ENCODE peak calls at places on chromosome 15, in nine cellular contexts. One of them, this sample, is unnamed.

GRCh38 chr15:80945605-80946004 is 44.0 kb downstream of the MESD start:
- DNase-seq in memory B cell: no peak
- DNase-seq in stimulated activated CD4-positive, alpha-beta T cell treated with anti-CD3 and anti-CD28 coated beads, Interleukin-15, amount 100 ng/mL, for 1 hour: no peak
- DNase-seq in CD4-positive, alpha-beta T cell: no peak
- DNase-seq in KBM-7: no peak
- DNase-seq in hepatic stellate cell: no peak
- DNase-seq in NCI-H774: no peak
- DNase-seq in stimulated activated naive CD8-positive, alpha-beta T cell treated with anti-CD3 and anti-CD28 coated beads, Interleukin-15, Interleukin-2, amounts not matched to agents 100 U/mL and 50 U/mL, for 24 hours: no peak
- DNase-seq in NCI-H1417: no peak
- DNase-seq in this sample: no peak

GRCh38 chr15:76349301-76350070 is 12.9 kb downstream of the ISL2 start:
- DNase-seq in memory B cell: no peak
- DNase-seq in stimulated activated CD4-positive, alpha-beta T cell treated with anti-CD3 and anti-CD28 coated beads, Interleukin-15, amount 100 ng/mL, for 1 hour: no peak
- DNase-seq in CD4-positive, alpha-beta T cell: no peak
- DNase-seq in KBM-7: no peak
- DNase-seq in hepatic stellate cell: no peak
- DNase-seq in NCI-H774: no peak
- DNase-seq in stimulated activated naive CD8-positive, alpha-beta T cell treated with anti-CD3 and anti-CD28 coated beads, Interleukin-15, Interleukin-2, amounts not matched to agents 100 U/mL and 50 U/mL, for 24 hours: no peak
- DNase-seq in NCI-H1417: no peak
- DNase-seq in this sample: no peak

GRCh38 chr15:39582286-39582976 is 1.6 kb downstream of the THBS1 start:
- DNase-seq in memory B cell: no peak
- DNase-seq in stimulated activated CD4-positive, alpha-beta T cell treated with anti-CD3 and anti-CD28 coated beads, Interleukin-15, amount 100 ng/mL, for 1 hour: no peak
- DNase-seq in CD4-positive, alpha-beta T cell: no peak
- DNase-seq in KBM-7: no peak
- DNase-seq in hepatic stellate cell: no peak
- DNase-seq in NCI-H774: no peak
- DNase-seq in stimulated activated naive CD8-positive, alpha-beta T cell treated with anti-CD3 and anti-CD28 coated beads, Interleukin-15, Interleukin-2, amounts not matched to agents 100 U/mL and 50 U/mL, for 24 hours: no peak
- DNase-seq in NCI-H1417: no peak
- DNase-seq in this sample: no peak

GRCh38 chr15:94029495-94029894 is 201.9 kb upstream of the MCTP2 start:
- DNase-seq in memory B cell: no peak
- DNase-seq in stimulated activated CD4-positive, alpha-beta T cell treated with anti-CD3 and anti-CD28 coated beads, Interleukin-15, amount 100 ng/mL, for 1 hour: no peak
- DNase-seq in CD4-positive, alpha-beta T cell: no peak
- DNase-seq in KBM-7: no peak
- DNase-seq in hepatic stellate cell: no peak
- DNase-seq in NCI-H774: no peak
- DNase-seq in stimulated activated naive CD8-positive, alpha-beta T cell treated with anti-CD3 and anti-CD28 coated beads, Interleukin-15, Interleukin-2, amounts not matched to agents 100 U/mL and 50 U/mL, for 24 hours: no peak
- DNase-seq in NCI-H1417: no peak
- DNase-seq in this sample: no peak

GRCh38 chr15:29822100-29822684 is at the start of gene TJP1:
- DNase-seq in memory B cell: no peak
- DNase-seq in stimulated activated CD4-positive, alpha-beta T cell treated with anti-CD3 and anti-CD28 coated beads, Interleukin-15, amount 100 ng/mL, for 1 hour: no peak
- DNase-seq in CD4-positive, alpha-beta T cell: no peak
- DNase-seq in KBM-7: no peak
- DNase-seq in hepatic stellate cell: peak
- DNase-seq in NCI-H774: peak
- DNase-seq in stimulated activated naive CD8-positive, alpha-beta T cell treated with anti-CD3 and anti-CD28 coated beads, Interleukin-15, Interleukin-2, amounts not matched to agents 100 U/mL and 50 U/mL, for 24 hours: no peak
- DNase-seq in NCI-H1417: peak
- DNase-seq in this sample: no peak

GRCh38 chr15:73935547-73935946 is 9.3 kb downstream of the LOXL1 start:
- DNase-seq in memory B cell: no peak
- DNase-seq in stimulated activated CD4-positive, alpha-beta T cell treated with anti-CD3 and anti-CD28 coated beads, Interleukin-15, amount 100 ng/mL, for 1 hour: no peak
- DNase-seq in CD4-positive, alpha-beta T cell: no peak
- DNase-seq in KBM-7: no peak
- DNase-seq in hepatic stellate cell: no peak
- DNase-seq in NCI-H774: peak
- DNase-seq in stimulated activated naive CD8-positive, alpha-beta T cell treated with anti-CD3 and anti-CD28 coated beads, Interleukin-15, Interleukin-2, amounts not matched to agents 100 U/mL and 50 U/mL, for 24 hours: no peak
- DNase-seq in NCI-H1417: no peak
- DNase-seq in this sample: no peak

GRCh38 chr15:69780374-69780773 is 317.3 kb downstream of the TLE3 start:
- DNase-seq in memory B cell: no peak
- DNase-seq in stimulated activated CD4-positive, alpha-beta T cell treated with anti-CD3 and anti-CD28 coated beads, Interleukin-15, amount 100 ng/mL, for 1 hour: no peak
- DNase-seq in CD4-positive, alpha-beta T cell: no peak
- DNase-seq in KBM-7: no peak
- DNase-seq in hepatic stellate cell: no peak
- DNase-seq in NCI-H774: no peak
- DNase-seq in stimulated activated naive CD8-positive, alpha-beta T cell treated with anti-CD3 and anti-CD28 coated beads, Interleukin-15, Interleukin-2, amounts not matched to agents 100 U/mL and 50 U/mL, for 24 hours: no peak
- DNase-seq in NCI-H1417: no peak
- DNase-seq in this sample: no peak

GRCh38 chr15:74798388-74799254 is 14.0 kb upstream of the LMAN1L start:
- DNase-seq in memory B cell: no peak
- DNase-seq in stimulated activated CD4-positive, alpha-beta T cell treated with anti-CD3 and anti-CD28 coated beads, Interleukin-15, amount 100 ng/mL, for 1 hour: no peak
- DNase-seq in CD4-positive, alpha-beta T cell: no peak
- DNase-seq in KBM-7: no peak
- DNase-seq in hepatic stellate cell: no peak
- DNase-seq in NCI-H774: no peak
- DNase-seq in stimulated activated naive CD8-positive, alpha-beta T cell treated with anti-CD3 and anti-CD28 coated beads, Interleukin-15, Interleukin-2, amounts not matched to agents 100 U/mL and 50 U/mL, for 24 hours: no peak
- DNase-seq in NCI-H1417: no peak
- DNase-seq in this sample: no peak

GRCh38 chr15:23690450-23690852 is 3.3 kb upstream of the NDN start:
- DNase-seq in memory B cell: no peak
- DNase-seq in stimulated activated CD4-positive, alpha-beta T cell treated with anti-CD3 and anti-CD28 coated beads, Interleukin-15, amount 100 ng/mL, for 1 hour: no peak
- DNase-seq in CD4-positive, alpha-beta T cell: no peak
- DNase-seq in KBM-7: no peak
- DNase-seq in hepatic stellate cell: no peak
- DNase-seq in NCI-H774: no peak
- DNase-seq in stimulated activated naive CD8-positive, alpha-beta T cell treated with anti-CD3 and anti-CD28 coated beads, Interleukin-15, Interleukin-2, amounts not matched to agents 100 U/mL and 50 U/mL, for 24 hours: no peak
- DNase-seq in NCI-H1417: peak
- DNase-seq in this sample: no peak

GRCh38 chr15:64635486-64635815 is 139.9 kb downstream of the RBPMS2 start:
- DNase-seq in memory B cell: no peak
- DNase-seq in stimulated activated CD4-positive, alpha-beta T cell treated with anti-CD3 and anti-CD28 coated beads, Interleukin-15, amount 100 ng/mL, for 1 hour: no peak
- DNase-seq in CD4-positive, alpha-beta T cell: no peak
- DNase-seq in KBM-7: no peak
- DNase-seq in hepatic stellate cell: no peak
- DNase-seq in NCI-H774: no peak
- DNase-seq in stimulated activated naive CD8-positive, alpha-beta T cell treated with anti-CD3 and anti-CD28 coated beads, Interleukin-15, Interleukin-2, amounts not matched to agents 100 U/mL and 50 U/mL, for 24 hours: no peak
- DNase-seq in NCI-H1417: no peak
- DNase-seq in this sample: no peak

GRCh38 chr15:99123706-99124451 is 19.0 kb downstream of the SYNM start:
- DNase-seq in memory B cell: no peak
- DNase-seq in stimulated activated CD4-positive, alpha-beta T cell treated with anti-CD3 and anti-CD28 coated beads, Interleukin-15, amount 100 ng/mL, for 1 hour: no peak
- DNase-seq in CD4-positive, alpha-beta T cell: no peak
- DNase-seq in KBM-7: peak
- DNase-seq in hepatic stellate cell: peak
- DNase-seq in NCI-H774: no peak
- DNase-seq in stimulated activated naive CD8-positive, alpha-beta T cell treated with anti-CD3 and anti-CD28 coated beads, Interleukin-15, Interleukin-2, amounts not matched to agents 100 U/mL and 50 U/mL, for 24 hours: no peak
- DNase-seq in NCI-H1417: peak
- DNase-seq in this sample: peak

GRCh38 chr15:52423852-52424251 is 104.8 kb downstream of the MYO5A start:
- DNase-seq in memory B cell: no peak
- DNase-seq in stimulated activated CD4-positive, alpha-beta T cell treated with anti-CD3 and anti-CD28 coated beads, Interleukin-15, amount 100 ng/mL, for 1 hour: no peak
- DNase-seq in CD4-positive, alpha-beta T cell: no peak
- DNase-seq in KBM-7: no peak
- DNase-seq in hepatic stellate cell: no peak
- DNase-seq in NCI-H774: no peak
- DNase-seq in stimulated activated naive CD8-positive, alpha-beta T cell treated with anti-CD3 and anti-CD28 coated beads, Interleukin-15, Interleukin-2, amounts not matched to agents 100 U/mL and 50 U/mL, for 24 hours: no peak
- DNase-seq in NCI-H1417: no peak
- DNase-seq in this sample: no peak

GRCh38 chr15:63263519-63263918 is 13.9 kb upstream of the APH1B start:
- DNase-seq in memory B cell: no peak
- DNase-seq in stimulated activated CD4-positive, alpha-beta T cell treated with anti-CD3 and anti-CD28 coated beads, Interleukin-15, amount 100 ng/mL, for 1 hour: no peak
- DNase-seq in CD4-positive, alpha-beta T cell: no peak
- DNase-seq in KBM-7: no peak
- DNase-seq in hepatic stellate cell: no peak
- DNase-seq in NCI-H774: no peak
- DNase-seq in stimulated activated naive CD8-positive, alpha-beta T cell treated with anti-CD3 and anti-CD28 coated beads, Interleukin-15, Interleukin-2, amounts not matched to agents 100 U/mL and 50 U/mL, for 24 hours: no peak
- DNase-seq in NCI-H1417: no peak
- DNase-seq in this sample: no peak

GRCh38 chr15:98611031-98611430 is 37.3 kb upstream of the IGF1R start:
- DNase-seq in memory B cell: no peak
- DNase-seq in stimulated activated CD4-positive, alpha-beta T cell treated with anti-CD3 and anti-CD28 coated beads, Interleukin-15, amount 100 ng/mL, for 1 hour: no peak
- DNase-seq in CD4-positive, alpha-beta T cell: no peak
- DNase-seq in KBM-7: no peak
- DNase-seq in hepatic stellate cell: no peak
- DNase-seq in NCI-H774: no peak
- DNase-seq in stimulated activated naive CD8-positive, alpha-beta T cell treated with anti-CD3 and anti-CD28 coated beads, Interleukin-15, Interleukin-2, amounts not matched to agents 100 U/mL and 50 U/mL, for 24 hours: no peak
- DNase-seq in NCI-H1417: no peak
- DNase-seq in this sample: no peak

GRCh38 chr15:48414015-48414414 is 82.8 kb downstream of the DUT start:
- DNase-seq in memory B cell: no peak
- DNase-seq in stimulated activated CD4-positive, alpha-beta T cell treated with anti-CD3 and anti-CD28 coated beads, Interleukin-15, amount 100 ng/mL, for 1 hour: no peak
- DNase-seq in CD4-positive, alpha-beta T cell: no peak
- DNase-seq in KBM-7: no peak
- DNase-seq in hepatic stellate cell: no peak
- DNase-seq in NCI-H774: no peak
- DNase-seq in stimulated activated naive CD8-positive, alpha-beta T cell treated with anti-CD3 and anti-CD28 coated beads, Interleukin-15, Interleukin-2, amounts not matched to agents 100 U/mL and 50 U/mL, for 24 hours: no peak
- DNase-seq in NCI-H1417: no peak
- DNase-seq in this sample: no peak

GRCh38 chr15:69624816-69625215 is 172.2 kb downstream of the RPLP1 start:
- DNase-seq in memory B cell: no peak
- DNase-seq in stimulated activated CD4-positive, alpha-beta T cell treated with anti-CD3 and anti-CD28 coated beads, Interleukin-15, amount 100 ng/mL, for 1 hour: no peak
- DNase-seq in CD4-positive, alpha-beta T cell: no peak
- DNase-seq in KBM-7: no peak
- DNase-seq in hepatic stellate cell: no peak
- DNase-seq in NCI-H774: no peak
- DNase-seq in stimulated activated naive CD8-positive, alpha-beta T cell treated with anti-CD3 and anti-CD28 coated beads, Interleukin-15, Interleukin-2, amounts not matched to agents 100 U/mL and 50 U/mL, for 24 hours: no peak
- DNase-seq in NCI-H1417: no peak
- DNase-seq in this sample: no peak

GRCh38 chr15:65177901-65178300 is 7.2 kb downstream of the CLPX start:
- DNase-seq in memory B cell: no peak
- DNase-seq in stimulated activated CD4-positive, alpha-beta T cell treated with anti-CD3 and anti-CD28 coated beads, Interleukin-15, amount 100 ng/mL, for 1 hour: no peak
- DNase-seq in CD4-positive, alpha-beta T cell: no peak
- DNase-seq in KBM-7: no peak
- DNase-seq in hepatic stellate cell: no peak
- DNase-seq in NCI-H774: no peak
- DNase-seq in stimulated activated naive CD8-positive, alpha-beta T cell treated with anti-CD3 and anti-CD28 coated beads, Interleukin-15, Interleukin-2, amounts not matched to agents 100 U/mL and 50 U/mL, for 24 hours: no peak
- DNase-seq in NCI-H1417: no peak
- DNase-seq in this sample: no peak

GRCh38 chr15:76340802-76341365 is 4.3 kb downstream of the ISL2 start:
- DNase-seq in memory B cell: peak
- DNase-seq in stimulated activated CD4-positive, alpha-beta T cell treated with anti-CD3 and anti-CD28 coated beads, Interleukin-15, amount 100 ng/mL, for 1 hour: peak
- DNase-seq in CD4-positive, alpha-beta T cell: no peak
- DNase-seq in KBM-7: no peak
- DNase-seq in hepatic stellate cell: no peak
- DNase-seq in NCI-H774: peak
- DNase-seq in stimulated activated naive CD8-positive, alpha-beta T cell treated with anti-CD3 and anti-CD28 coated beads, Interleukin-15, Interleukin-2, amounts not matched to agents 100 U/mL and 50 U/mL, for 24 hours: peak
- DNase-seq in NCI-H1417: no peak
- DNase-seq in this sample: peak

GRCh38 chr15:29934251-29934650 is 112.0 kb upstream of the TJP1 start:
- DNase-seq in memory B cell: no peak
- DNase-seq in stimulated activated CD4-positive, alpha-beta T cell treated with anti-CD3 and anti-CD28 coated beads, Interleukin-15, amount 100 ng/mL, for 1 hour: no peak
- DNase-seq in CD4-positive, alpha-beta T cell: no peak
- DNase-seq in KBM-7: no peak
- DNase-seq in hepatic stellate cell: peak
- DNase-seq in NCI-H774: no peak
- DNase-seq in stimulated activated naive CD8-positive, alpha-beta T cell treated with anti-CD3 and anti-CD28 coated beads, Interleukin-15, Interleukin-2, amounts not matched to agents 100 U/mL and 50 U/mL, for 24 hours: no peak
- DNase-seq in NCI-H1417: no peak
- DNase-seq in this sample: no peak

GRCh38 chr15:81061490-81062235 is 60.9 kb downstream of the TLNRD1 start:
- DNase-seq in memory B cell: no peak
- DNase-seq in stimulated activated CD4-positive, alpha-beta T cell treated with anti-CD3 and anti-CD28 coated beads, Interleukin-15, amount 100 ng/mL, for 1 hour: no peak
- DNase-seq in CD4-positive, alpha-beta T cell: no peak
- DNase-seq in KBM-7: no peak
- DNase-seq in hepatic stellate cell: no peak
- DNase-seq in NCI-H774: no peak
- DNase-seq in stimulated activated naive CD8-positive, alpha-beta T cell treated with anti-CD3 and anti-CD28 coated beads, Interleukin-15, Interleukin-2, amounts not matched to agents 100 U/mL and 50 U/mL, for 24 hours: no peak
- DNase-seq in NCI-H1417: no peak
- DNase-seq in this sample: no peak

GRCh38 chr15:54282228-54282836 is 304.1 kb downstream of the UNC13C start:
- DNase-seq in memory B cell: no peak
- DNase-seq in stimulated activated CD4-positive, alpha-beta T cell treated with anti-CD3 and anti-CD28 coated beads, Interleukin-15, amount 100 ng/mL, for 1 hour: no peak
- DNase-seq in CD4-positive, alpha-beta T cell: no peak
- DNase-seq in KBM-7: no peak
- DNase-seq in hepatic stellate cell: no peak
- DNase-seq in NCI-H774: no peak
- DNase-seq in stimulated activated naive CD8-positive, alpha-beta T cell treated with anti-CD3 and anti-CD28 coated beads, Interleukin-15, Interleukin-2, amounts not matched to agents 100 U/mL and 50 U/mL, for 24 hours: no peak
- DNase-seq in NCI-H1417: no peak
- DNase-seq in this sample: no peak

GRCh38 chr15:91469627-91470567 is 369.8 kb downstream of the SV2B start:
- DNase-seq in memory B cell: no peak
- DNase-seq in stimulated activated CD4-positive, alpha-beta T cell treated with anti-CD3 and anti-CD28 coated beads, Interleukin-15, amount 100 ng/mL, for 1 hour: peak
- DNase-seq in CD4-positive, alpha-beta T cell: peak
- DNase-seq in KBM-7: no peak
- DNase-seq in hepatic stellate cell: no peak
- DNase-seq in NCI-H774: peak
- DNase-seq in stimulated activated naive CD8-positive, alpha-beta T cell treated with anti-CD3 and anti-CD28 coated beads, Interleukin-15, Interleukin-2, amounts not matched to agents 100 U/mL and 50 U/mL, for 24 hours: peak
- DNase-seq in NCI-H1417: no peak
- DNase-seq in this sample: no peak

GRCh38 chr15:55267401-55268053 is 22.1 kb downstream of the RAB27A start:
- DNase-seq in memory B cell: peak
- DNase-seq in stimulated activated CD4-positive, alpha-beta T cell treated with anti-CD3 and anti-CD28 coated beads, Interleukin-15, amount 100 ng/mL, for 1 hour: peak
- DNase-seq in CD4-positive, alpha-beta T cell: peak
- DNase-seq in KBM-7: peak
- DNase-seq in hepatic stellate cell: no peak
- DNase-seq in NCI-H774: no peak
- DNase-seq in stimulated activated naive CD8-positive, alpha-beta T cell treated with anti-CD3 and anti-CD28 coated beads, Interleukin-15, Interleukin-2, amounts not matched to agents 100 U/mL and 50 U/mL, for 24 hours: peak
- DNase-seq in NCI-H1417: no peak
- DNase-seq in this sample: peak

GRCh38 chr15:88636039-88636438 is 2.8 kb upstream of the ISG20 start:
- DNase-seq in memory B cell: no peak
- DNase-seq in stimulated activated CD4-positive, alpha-beta T cell treated with anti-CD3 and anti-CD28 coated beads, Interleukin-15, amount 100 ng/mL, for 1 hour: no peak
- DNase-seq in CD4-positive, alpha-beta T cell: peak
- DNase-seq in KBM-7: no peak
- DNase-seq in hepatic stellate cell: no peak
- DNase-seq in NCI-H774: no peak
- DNase-seq in stimulated activated naive CD8-positive, alpha-beta T cell treated with anti-CD3 and anti-CD28 coated beads, Interleukin-15, Interleukin-2, amounts not matched to agents 100 U/mL and 50 U/mL, for 24 hours: peak
- DNase-seq in NCI-H1417: no peak
- DNase-seq in this sample: no peak

GRCh38 chr15:101242160-101242998 is 9.5 kb downstream of the CHSY1 start:
- DNase-seq in memory B cell: no peak
- DNase-seq in stimulated activated CD4-positive, alpha-beta T cell treated with anti-CD3 and anti-CD28 coated beads, Interleukin-15, amount 100 ng/mL, for 1 hour: no peak
- DNase-seq in CD4-positive, alpha-beta T cell: peak
- DNase-seq in KBM-7: peak
- DNase-seq in hepatic stellate cell: no peak
- DNase-seq in NCI-H774: no peak
- DNase-seq in stimulated activated naive CD8-positive, alpha-beta T cell treated with anti-CD3 and anti-CD28 coated beads, Interleukin-15, Interleukin-2, amounts not matched to agents 100 U/mL and 50 U/mL, for 24 hours: peak
- DNase-seq in NCI-H1417: peak
- DNase-seq in this sample: peak

This sample was measured in Kasumi-1.